ENCODE peak calls at places on chromosomes 13 and 19, in five cellular contexts. C is HepG2, H is K562, B is GM12878, Z is upper lobe of left lung. T is an unnamed sample. For H3K27me3, the result is how much of the 10 kb centered on the place peaks cover.

GRCh38 chr13:20828540-20829364 is 55.0 kb upstream of the EEF1AKMT1 start:
- ATAC-seq in H (peak), B (peak), Z (no peak), C (peak), T (peak)

GRCh38 chr13:110440946-110441731 is 120.4 kb downstream of the RAB20 start:
- ATAC-seq in C (no peak), B (no peak), Z (no peak), H (no peak), T (no peak)

GRCh38 chr19:58227964-58228583 is 640 bp upstream of the ZNF544 start:
- ATAC-seq in H (peak), B (peak), C (peak), Z (no peak), T (no peak)

GRCh38 chr19:10552596-10553053 is 8.9 kb downstream of the ATG4D start:
- ATAC-seq in C (peak), Z (peak), H (peak), B (peak), T (no peak)

GRCh38 chr13:62418872-62419271 is 1003.2 kb upstream of the PCDH20 start:
- ATAC-seq in Z (no peak), B (no peak), H (no peak), C (no peak), T (no peak)

GRCh38 chr19:10449037-10449436 is 28.7 kb downstream of the PDE4A start:
- ATAC-seq in H (no peak), Z (no peak), C (no peak), B (no peak), T (no peak)

GRCh38 chr19:7670790-7671189 is 1.9 kb downstream of the RETN start:
- ATAC-seq in C (no peak), Z (no peak), B (no peak), H (no peak), T (no peak)

GRCh38 chr19:47681388-47681787 is 31.8 kb upstream of the EHD2 start:
- ATAC-seq in B (no peak), H (no peak), C (no peak), Z (no peak), T (no peak)

GRCh38 chr13:74270018-74270417 is 135.8 kb upstream of the KLF12 start:
- ATAC-seq in B (no peak), H (no peak), C (no peak), Z (no peak), T (no peak)

GRCh38 chr19:3346677-3347353 is 19.6 kb upstream of the NFIC start:
- ATAC-seq in C (no peak), Z (no peak), H (no peak), B (no peak), T (peak)

GRCh38 chr19:51093510-51094345 is 11.0 kb upstream of the KLK14 start:
- ATAC-seq in Z (no peak), H (no peak), C (peak), B (no peak), T (no peak)

GRCh38 chr13:113992276-113993005 is 18.6 kb upstream of the C13orf46 start:
- ATAC-seq in C (peak), H (no peak), B (no peak), Z (no peak), T (no peak)
- H3K27me3 ChIP-seq in C (under half), H (under half), B (under half), Z (under half), T (under half)

DNA sequence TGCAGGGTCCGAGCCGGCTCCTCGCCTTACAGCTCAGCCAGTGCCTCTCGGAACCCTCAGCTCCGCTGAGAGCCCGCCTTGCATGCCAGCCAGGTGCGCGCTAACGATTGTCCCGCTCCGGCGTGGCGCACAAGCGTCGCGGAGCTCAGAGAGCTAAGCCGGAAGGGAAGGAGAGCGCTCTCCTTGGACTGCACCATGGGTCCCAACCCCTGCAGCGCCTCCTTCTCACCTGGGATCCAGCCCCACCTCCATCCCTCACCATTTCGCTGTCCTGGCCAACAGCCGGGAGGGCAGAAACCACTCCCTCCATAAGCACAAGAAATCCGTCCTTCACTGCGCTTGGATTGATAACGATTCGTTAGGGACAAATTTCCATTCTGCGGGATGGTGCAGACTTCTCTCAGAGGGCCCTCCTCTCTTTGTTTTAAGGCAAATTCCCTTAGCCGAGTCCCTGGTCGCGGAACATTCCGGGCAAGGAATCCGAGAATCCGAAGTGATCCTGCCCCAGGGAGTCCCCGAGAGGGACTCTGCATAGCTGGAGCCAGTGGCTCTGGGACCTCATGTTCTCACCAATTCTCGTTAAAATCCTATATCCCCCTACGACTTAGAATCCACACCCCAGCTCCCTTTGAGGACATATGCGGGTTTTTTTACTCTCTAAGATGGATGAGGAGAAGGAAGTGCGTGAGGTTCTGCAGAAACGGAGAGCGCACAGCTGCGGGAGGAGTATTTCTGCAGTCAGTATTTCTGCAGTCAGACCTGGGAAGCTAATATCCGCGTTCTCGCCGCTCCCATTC is 2.8 kb downstream of the GSX1 start:
- ATAC-seq in H (no peak), B (no peak), Z (no peak), C (no peak), T (no peak)
- TF ChIP-seq EP300 in H (no peak), B (no peak), Z (no peak), C (no peak), T (no peak)

GRCh38 chr19:44149776-44150175 is 8.4 kb downstream of the ZNF234 start:
- ATAC-seq in C (no peak), B (no peak), H (no peak), Z (no peak), T (no peak)
- H3K27me3 ChIP-seq in C (under half), B (under half), H (under half), Z (under half), T (under half)

GRCh38 chr13:44918323-44919102 is 70.8 kb downstream of the NUFIP1 start:
- ATAC-seq in B (peak), C (peak), H (peak), Z (peak), T (peak)
- TF ChIP-seq EP300 in B (no peak), C (no peak), H (no peak), Z (no peak), T (no peak)

DNA sequence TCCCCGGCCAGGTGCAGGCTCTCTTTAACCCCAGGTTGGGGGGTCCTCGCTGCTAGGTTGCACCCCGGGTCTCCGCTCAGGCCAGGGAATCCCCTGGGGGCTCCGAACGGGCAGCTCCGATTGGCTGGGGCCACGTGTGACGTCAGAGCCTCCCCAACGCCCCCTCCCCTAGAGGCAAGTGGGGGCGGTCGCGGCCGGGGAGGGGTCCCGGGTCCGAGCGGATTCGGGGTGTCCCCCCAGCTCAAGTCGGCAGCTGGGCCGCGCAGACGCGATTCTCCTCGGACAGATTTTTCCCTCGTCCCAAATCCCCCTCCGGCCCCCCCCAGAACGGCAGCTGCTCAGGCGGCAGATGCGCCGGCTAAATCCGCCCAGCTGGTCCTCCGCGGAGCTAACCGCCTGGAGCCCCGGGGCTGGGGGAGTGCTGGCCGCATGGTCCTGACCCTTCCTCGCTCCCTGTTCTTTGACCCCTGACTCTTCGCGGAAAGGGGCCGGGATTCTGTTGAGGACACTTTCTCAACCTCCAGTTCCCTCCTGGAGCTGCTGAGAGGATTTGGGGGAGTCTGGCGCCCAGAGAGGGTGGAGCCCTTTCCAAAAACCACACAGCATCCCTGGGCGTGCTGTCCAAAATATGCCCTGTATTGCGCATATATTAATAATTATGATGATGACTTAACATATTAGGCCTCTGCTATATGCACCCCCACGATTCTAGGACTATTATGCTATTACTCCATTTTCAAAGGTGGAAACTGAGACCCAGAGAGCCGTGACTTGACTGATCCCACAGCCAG is 25.4 kb upstream of the SEMA6B start:
- ATAC-seq in H (peak), Z (no peak), C (no peak), B (no peak), T (no peak)
- H3K27me3 ChIP-seq in H (under half), Z (under half), C (under half), B (under half), T (half or more)

T was measured in gastroesophageal sphincter.